ENCODE peak calls at places on chromosomes 2 and 18, in nine cellular contexts. One of them, this sample, is unnamed.

GRCh38 chr2:126637393-126637792 is 18.6 kb upstream of the GYPC start:
- DNase-seq in Panc1: no peak
- DNase-seq in CD8-positive, alpha-beta T cell: no peak
- DNase-seq in CD8-positive, alpha-beta memory T cell: no peak
- DNase-seq in tibial artery: no peak
- DNase-seq in HL-60: no peak
- DNase-seq in coronary artery: no peak
- DNase-seq in fibroblast of lung: no peak
- DNase-seq in heart right ventricle: no peak
- DNase-seq in this sample: no peak

GRCh38 chr2:233974530-233975071 is 57.4 kb downstream of the TRPM8 start:
- DNase-seq in fibroblast of lung: peak; percentile 100
- DNase-seq in CD8-positive, alpha-beta memory T cell: no peak
- DNase-seq in coronary artery: no peak
- DNase-seq in Panc1: peak; percentile 95
- DNase-seq in heart right ventricle: peak; percentile 18
- DNase-seq in HL-60: no peak
- DNase-seq in tibial artery: no peak
- DNase-seq in CD8-positive, alpha-beta T cell: no peak
- DNase-seq in this sample: peak; percentile 99

GRCh38 chr2:146414456-146414855 is 1430.4 kb upstream of the ACVR2A start:
- DNase-seq in tibial artery: no peak
- DNase-seq in coronary artery: no peak
- DNase-seq in CD8-positive, alpha-beta T cell: no peak
- DNase-seq in HL-60: no peak
- DNase-seq in fibroblast of lung: no peak
- DNase-seq in CD8-positive, alpha-beta memory T cell: no peak
- DNase-seq in Panc1: no peak
- DNase-seq in heart right ventricle: no peak
- DNase-seq in this sample: no peak

GRCh38 chr2:11097038-11097720 is 58.1 kb upstream of the SLC66A3 start:
- DNase-seq in tibial artery: peak; percentile 15
- DNase-seq in heart right ventricle: peak; percentile 62
- DNase-seq in coronary artery: no peak
- DNase-seq in Panc1: no peak
- DNase-seq in CD8-positive, alpha-beta T cell: no peak
- DNase-seq in HL-60: no peak
- DNase-seq in fibroblast of lung: peak; percentile 81
- DNase-seq in CD8-positive, alpha-beta memory T cell: no peak
- DNase-seq in this sample: peak; percentile 72

GRCh38 chr2:134602666-134603065 is 116.1 kb downstream of the TMEM163 start:
- DNase-seq in tibial artery: no peak
- DNase-seq in coronary artery: no peak
- DNase-seq in heart right ventricle: no peak
- DNase-seq in Panc1: no peak
- DNase-seq in fibroblast of lung: no peak
- DNase-seq in HL-60: no peak
- DNase-seq in CD8-positive, alpha-beta T cell: no peak
- DNase-seq in CD8-positive, alpha-beta memory T cell: no peak
- DNase-seq in this sample: no peak

GRCh38 chr18:33669589-33669988 is 91.6 kb downstream of the ASXL3 start:
- DNase-seq in fibroblast of lung: no peak
- DNase-seq in CD8-positive, alpha-beta T cell: no peak
- DNase-seq in tibial artery: no peak
- DNase-seq in CD8-positive, alpha-beta memory T cell: no peak
- DNase-seq in heart right ventricle: no peak
- DNase-seq in Panc1: no peak
- DNase-seq in HL-60: no peak
- DNase-seq in coronary artery: no peak
- DNase-seq in this sample: no peak

GRCh38 chr2:147927053-147927588 is 82.3 kb downstream of the ACVR2A start:
- DNase-seq in tibial artery: no peak
- DNase-seq in CD8-positive, alpha-beta T cell: no peak
- DNase-seq in fibroblast of lung: no peak
- DNase-seq in HL-60: no peak
- DNase-seq in coronary artery: no peak
- DNase-seq in heart right ventricle: no peak
- DNase-seq in CD8-positive, alpha-beta memory T cell: no peak
- DNase-seq in Panc1: no peak
- DNase-seq in this sample: no peak

GRCh38 chr2:6780765-6781274 is 84.9 kb downstream of the CMPK2 start:
- DNase-seq in Panc1: no peak
- DNase-seq in fibroblast of lung: peak; percentile 11
- DNase-seq in tibial artery: no peak
- DNase-seq in CD8-positive, alpha-beta T cell: no peak
- DNase-seq in coronary artery: no peak
- DNase-seq in CD8-positive, alpha-beta memory T cell: no peak
- DNase-seq in heart right ventricle: peak; percentile 57
- DNase-seq in HL-60: peak; percentile 84
- DNase-seq in this sample: no peak

GRCh38 chr18:79947881-79948610 is 3.4 kb downstream of the SLC66A2 start:
- DNase-seq in heart right ventricle: no peak
- DNase-seq in Panc1: no peak
- DNase-seq in CD8-positive, alpha-beta memory T cell: no peak
- DNase-seq in coronary artery: peak; percentile 50
- DNase-seq in HL-60: no peak
- DNase-seq in fibroblast of lung: no peak
- DNase-seq in tibial artery: no peak
- DNase-seq in CD8-positive, alpha-beta T cell: no peak
- DNase-seq in this sample: no peak

GRCh38 chr2:201448701-201449100 is 2.6 kb downstream of the TRAK2 start:
- DNase-seq in coronary artery: no peak
- DNase-seq in fibroblast of lung: no peak
- DNase-seq in Panc1: no peak
- DNase-seq in tibial artery: no peak
- DNase-seq in HL-60: no peak
- DNase-seq in CD8-positive, alpha-beta T cell: peak; percentile 37
- DNase-seq in CD8-positive, alpha-beta memory T cell: peak; percentile 48
- DNase-seq in heart right ventricle: no peak
- DNase-seq in this sample: no peak

GRCh38 chr2:190948671-190949070 is 65.3 kb downstream of the STAT1 start:
- DNase-seq in CD8-positive, alpha-beta memory T cell: no peak
- DNase-seq in Panc1: no peak
- DNase-seq in HL-60: no peak
- DNase-seq in heart right ventricle: no peak
- DNase-seq in CD8-positive, alpha-beta T cell: no peak
- DNase-seq in fibroblast of lung: peak; percentile 89
- DNase-seq in coronary artery: no peak
- DNase-seq in tibial artery: no peak
- DNase-seq in this sample: peak; percentile 86

GRCh38 chr2:120737802-120738516 is 2.3 kb downstream of the GLI2 start:
- DNase-seq in tibial artery: peak; percentile 65
- DNase-seq in HL-60: no peak
- DNase-seq in heart right ventricle: no peak
- DNase-seq in CD8-positive, alpha-beta memory T cell: no peak
- DNase-seq in Panc1: no peak
- DNase-seq in fibroblast of lung: no peak
- DNase-seq in CD8-positive, alpha-beta T cell: no peak
- DNase-seq in coronary artery: peak; percentile 73
- DNase-seq in this sample: no peak

GRCh38 chr2:236550298-236550697 is 19.3 kb upstream of the ACKR3 start:
- DNase-seq in HL-60: no peak
- DNase-seq in Panc1: no peak
- DNase-seq in heart right ventricle: no peak
- DNase-seq in tibial artery: no peak
- DNase-seq in CD8-positive, alpha-beta T cell: no peak
- DNase-seq in fibroblast of lung: no peak
- DNase-seq in coronary artery: no peak
- DNase-seq in CD8-positive, alpha-beta memory T cell: no peak
- DNase-seq in this sample: no peak

GRCh38 chr2:236549165-236549564 is 20.5 kb upstream of the ACKR3 start:
- DNase-seq in fibroblast of lung: no peak
- DNase-seq in CD8-positive, alpha-beta memory T cell: no peak
- DNase-seq in Panc1: no peak
- DNase-seq in tibial artery: no peak
- DNase-seq in coronary artery: no peak
- DNase-seq in CD8-positive, alpha-beta T cell: no peak
- DNase-seq in HL-60: no peak
- DNase-seq in heart right ventricle: no peak
- DNase-seq in this sample: no peak

GRCh38 chr2:236551843-236552542 is 17.6 kb upstream of the ACKR3 start:
- DNase-seq in CD8-positive, alpha-beta T cell: no peak
- DNase-seq in fibroblast of lung: no peak
- DNase-seq in coronary artery: no peak
- DNase-seq in CD8-positive, alpha-beta memory T cell: no peak
- DNase-seq in HL-60: no peak
- DNase-seq in heart right ventricle: no peak
- DNase-seq in Panc1: no peak
- DNase-seq in tibial artery: no peak
- DNase-seq in this sample: no peak

GRCh38 chr2:236552586-236552985 is 17.0 kb upstream of the ACKR3 start:
- DNase-seq in CD8-positive, alpha-beta memory T cell: no peak
- DNase-seq in Panc1: no peak
- DNase-seq in HL-60: no peak
- DNase-seq in coronary artery: no peak
- DNase-seq in tibial artery: no peak
- DNase-seq in fibroblast of lung: no peak
- DNase-seq in CD8-positive, alpha-beta T cell: no peak
- DNase-seq in heart right ventricle: no peak
- DNase-seq in this sample: no peak

GRCh38 chr2:236550701-236551465 is 18.7 kb upstream of the ACKR3 start:
- DNase-seq in tibial artery: no peak
- DNase-seq in CD8-positive, alpha-beta memory T cell: no peak
- DNase-seq in fibroblast of lung: no peak
- DNase-seq in coronary artery: no peak
- DNase-seq in CD8-positive, alpha-beta T cell: no peak
- DNase-seq in Panc1: no peak
- DNase-seq in HL-60: no peak
- DNase-seq in heart right ventricle: no peak
- DNase-seq in this sample: no peak
- H3K4me3 ChIP-seq in tibial artery: no peak overlapping the region
- H3K4me3 ChIP-seq in CD8-positive, alpha-beta memory T cell: no peak overlapping the region
- H3K4me3 ChIP-seq in fibroblast of lung: no peak overlapping the region
- H3K4me3 ChIP-seq in coronary artery: no peak overlapping the region
- H3K4me3 ChIP-seq in CD8-positive, alpha-beta T cell: no peak overlapping the region
- H3K4me3 ChIP-seq in Panc1: no peak overlapping the region
- H3K4me3 ChIP-seq in HL-60: no peak overlapping the region
- H3K4me3 ChIP-seq in heart right ventricle: no peak overlapping the region
- H3K4me3 ChIP-seq in this sample: no peak overlapping the region

GRCh38 chr2:109229094-109229675 is 100.2 kb downstream of the SH3RF3 start:
- DNase-seq in heart right ventricle: no peak
- DNase-seq in fibroblast of lung: no peak
- DNase-seq in CD8-positive, alpha-beta T cell: no peak
- DNase-seq in HL-60: no peak
- DNase-seq in coronary artery: no peak
- DNase-seq in CD8-positive, alpha-beta memory T cell: no peak
- DNase-seq in tibial artery: no peak
- DNase-seq in Panc1: no peak
- DNase-seq in this sample: no peak

GRCh38 chr2:109226612-109227011 is 97.6 kb downstream of the SH3RF3 start:
- DNase-seq in CD8-positive, alpha-beta T cell: no peak
- DNase-seq in CD8-positive, alpha-beta memory T cell: no peak
- DNase-seq in heart right ventricle: no peak
- DNase-seq in Panc1: no peak
- DNase-seq in tibial artery: no peak
- DNase-seq in coronary artery: no peak
- DNase-seq in HL-60: no peak
- DNase-seq in fibroblast of lung: no peak
- DNase-seq in this sample: no peak

GRCh38 chr2:109225170-109225775 is 96.3 kb downstream of the SH3RF3 start:
- DNase-seq in CD8-positive, alpha-beta T cell: no peak
- DNase-seq in fibroblast of lung: no peak
- DNase-seq in heart right ventricle: no peak
- DNase-seq in tibial artery: no peak
- DNase-seq in CD8-positive, alpha-beta memory T cell: no peak
- DNase-seq in Panc1: no peak
- DNase-seq in coronary artery: no peak
- DNase-seq in HL-60: no peak
- DNase-seq in this sample: no peak

GRCh38 chr2:109223490-109223889 is 94.5 kb downstream of the SH3RF3 start:
- DNase-seq in coronary artery: no peak
- DNase-seq in tibial artery: no peak
- DNase-seq in CD8-positive, alpha-beta T cell: no peak
- DNase-seq in fibroblast of lung: no peak
- DNase-seq in Panc1: no peak
- DNase-seq in HL-60: no peak
- DNase-seq in heart right ventricle: no peak
- DNase-seq in CD8-positive, alpha-beta memory T cell: no peak
- DNase-seq in this sample: no peak

DNA sequence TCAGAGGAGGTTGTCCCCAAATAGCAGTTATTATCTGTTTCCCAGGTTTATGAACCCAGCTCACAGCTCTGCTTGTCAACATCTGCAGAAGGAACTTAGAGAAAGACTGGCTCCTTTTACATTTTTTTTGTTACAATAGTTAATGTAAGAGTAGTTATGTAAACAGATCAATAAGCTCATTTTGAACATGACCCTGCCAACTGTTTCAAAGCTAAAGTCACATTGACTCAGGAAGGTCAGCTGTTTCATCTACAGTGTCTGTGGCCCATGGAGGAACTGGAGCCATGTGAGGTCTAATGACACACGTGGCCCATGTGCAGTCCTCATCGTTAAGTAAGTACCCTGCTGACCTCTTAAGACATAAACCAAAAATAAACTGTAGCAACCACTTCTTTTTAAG is 97.1 kb downstream of the SH3RF3 start:
- DNase-seq in CD8-positive, alpha-beta memory T cell: no peak
- DNase-seq in CD8-positive, alpha-beta T cell: no peak
- DNase-seq in fibroblast of lung: no peak
- DNase-seq in Panc1: no peak
- DNase-seq in heart right ventricle: no peak
- DNase-seq in tibial artery: no peak
- DNase-seq in coronary artery: no peak
- DNase-seq in HL-60: peak; percentile 57
- DNase-seq in this sample: no peak
- H3K27ac ChIP-seq in CD8-positive, alpha-beta memory T cell: no peak overlapping the region
- H3K27ac ChIP-seq in CD8-positive, alpha-beta T cell: no peak overlapping the region
- H3K27ac ChIP-seq in fibroblast of lung: no peak overlapping the region
- H3K27ac ChIP-seq in Panc1: no peak overlapping the region
- H3K27ac ChIP-seq in heart right ventricle: no peak overlapping the region
- H3K27ac ChIP-seq in tibial artery: no peak overlapping the region
- H3K27ac ChIP-seq in coronary artery: no peak overlapping the region
- H3K27ac ChIP-seq in HL-60: peak overlapping the region; percentile 32
- H3K27ac ChIP-seq in this sample: no peak overlapping the region

GRCh38 chr18:4270016-4270415 is 185.1 kb downstream of the DLGAP1 start:
- DNase-seq in CD8-positive, alpha-beta memory T cell: no peak
- DNase-seq in fibroblast of lung: no peak
- DNase-seq in coronary artery: no peak
- DNase-seq in CD8-positive, alpha-beta T cell: no peak
- DNase-seq in Panc1: no peak
- DNase-seq in tibial artery: no peak
- DNase-seq in HL-60: no peak
- DNase-seq in heart right ventricle: no peak
- DNase-seq in this sample: no peak
- H3K4me3 ChIP-seq in CD8-positive, alpha-beta memory T cell: no peak overlapping the region
- H3K4me3 ChIP-seq in fibroblast of lung: no peak overlapping the region
- H3K4me3 ChIP-seq in coronary artery: no peak overlapping the region
- H3K4me3 ChIP-seq in CD8-positive, alpha-beta T cell: no peak overlapping the region
- H3K4me3 ChIP-seq in Panc1: no peak overlapping the region
- H3K4me3 ChIP-seq in tibial artery: no peak overlapping the region
- H3K4me3 ChIP-seq in HL-60: no peak overlapping the region
- H3K4me3 ChIP-seq in heart right ventricle: no peak overlapping the region
- H3K4me3 ChIP-seq in this sample: no peak overlapping the region

DNA sequence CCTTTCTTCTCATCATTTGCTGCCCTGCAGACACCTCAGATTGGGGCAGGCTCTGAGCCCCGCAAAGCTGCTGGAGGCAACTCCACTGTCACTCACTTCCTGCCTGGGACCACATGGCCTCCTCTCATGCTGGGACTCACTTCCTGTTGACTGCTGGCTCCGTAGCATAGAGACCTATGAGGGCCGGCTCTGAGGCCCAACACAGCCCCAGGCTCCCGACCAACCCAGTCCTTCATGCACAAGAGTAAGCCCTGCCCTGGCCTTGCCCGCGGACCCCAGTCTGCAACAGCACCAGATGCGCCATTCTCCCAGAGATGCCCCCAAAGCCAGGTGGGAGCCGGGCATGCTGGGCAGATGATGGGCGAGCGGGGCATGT is 55.7 kb downstream of the DNMT3A start:
- DNase-seq in fibroblast of lung: no peak
- DNase-seq in tibial artery: no peak
- DNase-seq in Panc1: no peak
- DNase-seq in coronary artery: no peak
- DNase-seq in CD8-positive, alpha-beta memory T cell: peak; percentile 81
- DNase-seq in heart right ventricle: no peak
- DNase-seq in HL-60: no peak
- DNase-seq in CD8-positive, alpha-beta T cell: peak; percentile 72
- DNase-seq in this sample: no peak
- H3K27ac ChIP-seq in fibroblast of lung: no peak overlapping the region
- H3K27ac ChIP-seq in tibial artery: no peak overlapping the region
- H3K27ac ChIP-seq in Panc1: no peak overlapping the region
- H3K27ac ChIP-seq in coronary artery: no peak overlapping the region
- H3K27ac ChIP-seq in CD8-positive, alpha-beta memory T cell: peak overlapping the region; percentile 54
- H3K27ac ChIP-seq in heart right ventricle: peak overlapping the region; percentile 42
- H3K27ac ChIP-seq in HL-60: peak overlapping the region; percentile 14
- H3K27ac ChIP-seq in CD8-positive, alpha-beta T cell: peak overlapping the region; percentile 72
- H3K27ac ChIP-seq in this sample: no peak overlapping the region